ENCODE peak calls at places on chromosomes 3 and 15, in six cellular contexts. J is GM20000, U is lower lobe of right lung, O is upper lobe of right lung, I is uterus, X is choroid plexus epithelial cell. T is an unnamed sample.

GRCh38 chr3:16311960-16312451 is 47.0 kb downstream of the OXNAD1 start:
- DNase-seq in J (peak), U (no peak), O (no peak), I (no peak), X (peak), T (no peak)

GRCh38 chr3:72725229-72725628 is 123.0 kb downstream of the SHQ1 start:
- DNase-seq in J (no peak), U (no peak), O (no peak), I (no peak), X (no peak), T (no peak)

GRCh38 chr3:34449305-34449704 is 650.9 kb downstream of the PDCD6IP start:
- DNase-seq in J (no peak), U (no peak), O (no peak), I (no peak), X (no peak), T (no peak)

GRCh38 chr3:70386043-70386442 is 73.6 kb upstream of the MDFIC2 start:
- DNase-seq in J (no peak), U (no peak), O (no peak), I (no peak), X (no peak), T (no peak)

GRCh38 chr15:66617137-66618090 is 51.6 kb upstream of the LCTL start:
- DNase-seq in J (no peak), U (peak), O (peak), I (peak), X (peak), T (no peak)

GRCh38 chr3:54970895-54971294 is 43.0 kb upstream of the LRTM1 start:
- DNase-seq in J (no peak), U (no peak), O (no peak), I (no peak), X (no peak), T (no peak)

GRCh38 chr15:64379216-64379960 is 1.9 kb downstream of the PCLAF start:
- DNase-seq in J (no peak), U (no peak), O (no peak), I (no peak), X (no peak), T (no peak)

GRCh38 chr3:42535981-42536784 is 33.7 kb downstream of the VIPR1 start:
- DNase-seq in J (peak), U (no peak), O (no peak), I (no peak), X (peak), T (no peak)

GRCh38 chr15:61084944-61085367 is 144.1 kb downstream of the RORA start:
- DNase-seq in J (peak), U (no peak), O (no peak), I (peak), X (peak), T (no peak)

GRCh38 chr3:124552224-124552623 is 178.0 kb upstream of the UMPS start:
- DNase-seq in J (no peak), U (no peak), O (no peak), I (no peak), X (peak), T (no peak)

GRCh38 chr3:11140054-11140712 is 14.1 kb upstream of the HRH1 start:
- DNase-seq in J (peak), U (peak), O (no peak), I (no peak), X (peak), T (peak)

GRCh38 chr3:18008706-18009363 is 266.4 kb upstream of the TBC1D5 start:
- DNase-seq in J (no peak), U (no peak), O (no peak), I (no peak), X (no peak), T (no peak)

GRCh38 chr3:102060814-102061213 is 211.5 kb downstream of the NFKBIZ start:
- DNase-seq in J (peak), U (no peak), O (no peak), I (no peak), X (no peak), T (no peak)

GRCh38 chr15:101464246-101464998 is 25.1 kb downstream of the PCSK6 start:
- DNase-seq in J (no peak), U (no peak), O (no peak), I (no peak), X (no peak), T (no peak)

GRCh38 chr3:94226058-94226457 is 163.2 kb downstream of the NSUN3 start:
- DNase-seq in J (no peak), U (no peak), O (no peak), I (no peak), X (peak), T (no peak)

GRCh38 chr3:76615739-76616138 is 424.2 kb upstream of the ROBO2 start:
- DNase-seq in J (no peak), U (no peak), O (no peak), I (no peak), X (no peak), T (no peak)

GRCh38 chr15:67321352-67321751 is 66.8 kb downstream of the IQCH start:
- DNase-seq in J (no peak), U (no peak), O (no peak), I (no peak), X (no peak), T (no peak)

GRCh38 chr3:72461787-72462186 is 386.5 kb downstream of the SHQ1 start:
- DNase-seq in J (no peak), U (peak), O (peak), I (peak), X (no peak), T (no peak)

GRCh38 chr3:13218541-13218908 is 145.3 kb upstream of the IQSEC1 start:
- DNase-seq in J (no peak), U (no peak), O (no peak), I (no peak), X (no peak), T (no peak)

GRCh38 chr3:84836961-84837360 is 121.8 kb upstream of the CADM2 start:
- DNase-seq in J (no peak), U (peak), O (peak), I (no peak), X (peak), T (no peak)

GRCh38 chr3:187567741-187568140 is 102.5 kb downstream of the SST start:
- DNase-seq in J (no peak), U (no peak), O (no peak), I (no peak), X (peak), T (no peak)

GRCh38 chr3:42827654-42828053 is 18.4 kb downstream of the ACKR2 start:
- DNase-seq in J (no peak), U (no peak), O (no peak), I (no peak), X (no peak), T (no peak)

GRCh38 chr15:39889601-39890000 is 30.5 kb downstream of the GPR176 start:
- DNase-seq in J (no peak), U (no peak), O (no peak), I (no peak), X (no peak), T (no peak)

GRCh38 chr3:40267940-40268707 is 41.4 kb upstream of the EIF1B start:
- DNase-seq in J (no peak), U (no peak), O (no peak), I (no peak), X (no peak), T (no peak)

GRCh38 chr3:56621686-56622085 is 61.4 kb downstream of the TASOR start:
- DNase-seq in J (no peak), U (no peak), O (no peak), I (no peak), X (no peak), T (no peak)

GRCh38 chr15:70158996-70159355 is 61.3 kb upstream of the TLE3 start:
- DNase-seq in J (no peak), U (no peak), O (peak), I (no peak), X (no peak), T (no peak)

GRCh38 chr15:45458746-45459403 is 63.7 kb downstream of the SLC30A4 start:
- DNase-seq in J (peak), U (peak), O (no peak), I (peak), X (peak), T (peak)

GRCh38 chr3:160554980-160555379 is 10.4 kb downstream of the KPNA4 start:
- DNase-seq in J (no peak), U (no peak), O (no peak), I (no peak), X (no peak), T (no peak)

DNA sequence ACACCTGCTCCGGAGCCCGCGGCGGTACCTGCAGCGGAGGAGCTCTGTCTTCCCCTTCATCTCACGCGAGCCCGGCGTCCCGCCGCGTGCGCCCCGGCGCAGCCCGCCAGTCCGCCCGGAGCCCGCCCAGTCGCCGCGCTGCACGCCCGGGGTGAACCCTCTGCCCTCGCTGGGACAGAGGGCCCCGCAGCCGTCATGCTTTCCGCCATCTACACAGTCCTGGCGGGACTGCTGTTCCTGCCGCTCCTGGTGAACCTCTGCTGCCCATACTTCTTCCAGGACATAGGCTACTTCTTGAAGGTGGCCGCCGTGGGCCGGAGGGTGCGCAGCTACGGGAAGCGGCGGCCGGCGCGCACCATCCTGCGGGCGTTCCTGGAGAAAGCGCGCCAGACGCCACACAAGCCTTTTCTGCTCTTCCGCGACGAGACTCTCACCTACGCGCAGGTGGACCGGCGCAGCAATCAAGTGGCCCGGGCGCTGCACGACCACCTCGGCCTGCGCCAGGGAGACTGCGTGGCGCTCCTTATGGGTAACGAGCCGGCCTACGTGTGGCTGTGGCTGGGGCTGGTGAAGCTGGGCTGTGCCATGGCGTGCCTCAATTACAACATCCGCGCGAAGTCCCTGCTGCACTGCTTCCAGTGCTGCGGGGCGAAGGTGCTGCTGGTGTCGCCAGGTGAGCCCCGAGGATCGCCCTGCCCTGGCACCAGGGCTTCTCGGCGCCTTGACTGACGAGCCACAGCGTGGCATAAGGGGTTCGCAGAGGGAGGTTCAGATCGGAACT is 427 bp downstream of the SLC27A2 start:
- DNase-seq in J (peak), U (peak), O (peak), I (no peak), X (peak), T (peak)
- TF ChIP-seq CTCF in J (no peak), U (no peak), O (no peak), I (no peak), X (no peak), T (no peak)

GRCh38 chr15:79006071-79006470 is 61.2 kb upstream of the CTSH start:
- DNase-seq in J (no peak), U (no peak), O (no peak), I (no peak), X (no peak), T (no peak)

GRCh38 chr15:79008666-79009065 is 63.8 kb upstream of the CTSH start:
- DNase-seq in J (no peak), U (no peak), O (no peak), I (no peak), X (no peak), T (no peak)

GRCh38 chr15:79009388-79009787 is 64.5 kb upstream of the CTSH start:
- DNase-seq in J (no peak), U (no peak), O (no peak), I (no peak), X (no peak), T (no peak)

GRCh38 chr15:79004336-79004735 is 59.5 kb upstream of the CTSH start:
- DNase-seq in J (peak), U (no peak), O (no peak), I (no peak), X (peak), T (peak)

GRCh38 chr15:79007066-79007465 is 62.2 kb upstream of the CTSH start:
- DNase-seq in J (peak), U (peak), O (no peak), I (no peak), X (peak), T (no peak)
- TF ChIP-seq CTCF in J (no peak), U (peak), O (peak), I (peak), X (peak), T (no peak)

DNA sequence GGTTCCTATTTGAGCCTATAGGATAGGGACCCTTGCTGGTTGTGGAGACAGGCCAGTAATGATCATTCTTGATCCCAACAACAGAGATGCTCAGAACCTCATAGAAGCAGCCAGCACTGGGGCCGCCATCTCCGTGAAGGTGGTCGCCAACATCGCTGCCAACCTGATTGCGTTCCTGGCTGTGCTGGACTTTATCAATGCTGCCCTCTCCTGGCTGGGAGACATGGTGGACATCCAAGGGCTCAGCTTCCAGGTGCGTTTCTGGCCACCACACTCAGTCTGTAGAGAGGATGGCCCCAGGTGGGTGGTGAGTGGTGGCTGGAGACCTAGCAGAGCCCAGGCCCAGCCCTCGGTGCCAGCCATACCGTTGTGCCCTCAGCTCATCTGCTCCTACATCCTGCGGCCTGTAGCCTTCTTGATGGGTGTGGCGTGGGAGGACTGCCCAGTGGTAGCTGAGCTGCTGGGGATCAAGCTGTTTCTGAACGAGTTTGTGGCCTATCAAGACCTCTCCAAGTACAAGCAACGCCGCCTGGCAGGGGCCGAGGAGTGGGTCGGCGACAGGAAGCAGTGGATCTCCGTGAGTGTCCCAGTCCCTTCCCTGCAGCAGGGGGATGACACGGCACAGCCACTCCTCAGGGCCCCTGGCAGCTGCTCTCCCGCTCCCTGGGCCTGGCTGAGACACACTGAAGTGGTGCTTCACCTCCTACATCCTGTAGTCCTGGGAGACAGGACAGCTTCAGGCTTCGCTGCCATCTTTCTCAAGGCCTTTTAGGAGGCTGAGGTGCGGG is 46.5 kb upstream of the PDE8A start:
- DNase-seq in J (no peak), U (no peak), O (no peak), I (no peak), X (no peak), T (no peak)
- TF ChIP-seq CTCF in J (no peak), U (no peak), O (no peak), I (no peak), X (peak), T (no peak)

GRCh38 chr3:181326637-181327223 is 337.2 kb upstream of the DNAJC19 start:
- DNase-seq in J (peak), U (no peak), O (no peak), I (no peak), X (peak), T (no peak)
- TF ChIP-seq CTCF in J (peak), U (peak), O (peak), I (no peak), X (peak), T (no peak)

GRCh38 chr3:194875581-194876402 is 190.1 kb downstream of the FAM43A start:
- DNase-seq in J (no peak), U (no peak), O (no peak), I (no peak), X (no peak), T (no peak)
- TF ChIP-seq CTCF in J (no peak), U (no peak), O (no peak), I (no peak), X (no peak), T (no peak)

GRCh38 chr3:150303776-150304175 is 104.3 kb upstream of the TSC22D2 start:
- DNase-seq in J (no peak), U (no peak), O (no peak), I (no peak), X (no peak), T (no peak)
- TF ChIP-seq CTCF in J (no peak), U (peak), O (peak), I (no peak), X (peak), T (no peak)

GRCh38 chr3:46870651-46871050 is 6.9 kb upstream of the PTH1R start:
- DNase-seq in J (no peak), U (no peak), O (no peak), I (no peak), X (no peak), T (no peak)

GRCh38 chr3:46871222-46871621 is 6.3 kb upstream of the PTH1R start:
- DNase-seq in J (no peak), U (no peak), O (no peak), I (no peak), X (peak), T (no peak)

GRCh38 chr3:46874430-46874829 is 3.1 kb upstream of the PTH1R start:
- DNase-seq in J (no peak), U (no peak), O (no peak), I (no peak), X (peak), T (no peak)

GRCh38 chr3:46875560-46875959 is 2.0 kb upstream of the PTH1R start:
- DNase-seq in J (no peak), U (no peak), O (no peak), I (no peak), X (no peak), T (no peak)

GRCh38 chr3:46873521-46873920 is 4.0 kb upstream of the PTH1R start:
- DNase-seq in J (no peak), U (no peak), O (no peak), I (no peak), X (no peak), T (no peak)
- TF ChIP-seq CTCF in J (no peak), U (no peak), O (no peak), I (no peak), X (no peak), T (no peak)

DNA sequence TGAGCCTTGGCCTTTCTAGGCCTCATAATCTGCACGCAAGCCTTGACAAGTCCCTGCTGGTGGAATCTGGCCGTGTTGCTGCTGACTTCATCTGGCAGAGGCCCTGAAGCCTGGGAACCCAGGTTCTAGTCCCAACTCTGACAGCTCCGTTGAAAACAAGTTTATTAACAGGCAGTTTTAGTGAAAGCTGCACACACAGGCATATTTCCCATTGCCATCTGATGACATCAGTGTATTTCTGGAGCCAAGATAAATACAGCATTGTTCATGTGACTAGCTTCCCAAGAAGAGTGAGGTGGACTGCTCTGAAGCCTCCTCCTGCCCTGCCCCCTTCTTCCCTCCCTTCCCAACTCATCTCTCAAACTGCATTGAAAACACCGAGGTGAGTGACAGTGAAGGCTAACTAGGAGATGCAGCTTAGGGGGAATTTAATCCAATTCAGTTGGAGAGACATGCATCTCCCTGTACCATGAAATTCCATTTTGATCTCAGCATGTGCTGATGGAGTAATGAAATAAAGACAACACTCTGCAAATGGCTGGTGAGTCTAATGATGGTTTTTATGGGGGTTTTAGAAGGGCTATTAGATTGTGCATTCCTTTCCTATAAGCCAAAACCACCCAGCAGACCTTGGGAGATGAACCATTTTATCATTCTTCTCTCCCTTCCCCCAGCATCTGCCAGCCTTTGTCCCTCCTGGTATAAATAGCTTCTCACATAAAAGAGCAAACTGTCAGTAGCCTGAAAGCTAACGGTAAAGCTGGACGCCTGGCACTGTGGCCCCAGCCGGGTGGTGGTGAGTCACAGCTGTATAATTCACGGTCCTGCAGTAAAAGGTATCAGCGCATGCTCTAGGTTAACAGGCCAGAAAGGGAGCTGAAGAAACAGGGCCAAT is 38.0 kb downstream of the PRICKLE2 start:
- DNase-seq in J (no peak), U (peak), O (no peak), I (peak), X (peak), T (no peak)
- TF ChIP-seq CTCF in J (no peak), U (no peak), O (no peak), I (no peak), X (peak), T (no peak)

GRCh38 chr15:73686781-73687256 is 2.6 kb downstream of the CD276 start:
- DNase-seq in J (no peak), U (no peak), O (no peak), I (no peak), X (peak), T (no peak)
- TF ChIP-seq CTCF in J (no peak), U (no peak), O (no peak), I (no peak), X (no peak), T (no peak)